ENCODE peak calls at places on chromosomes 2 and 18, in eight cellular contexts. U is neural crest cell, H is upper lobe of left lung, B is lower leg skin, O is tibial artery, K is IMR-90, Z is A549, L is esophagus squamous epithelium. Y is an unnamed sample.

GRCh38 chr2:128365217-128365905 is 46.7 kb upstream of the HS6ST1 start:
- DNase-seq in K (peak), L (no peak), H (no peak), B (no peak), Z (no peak), O (peak), U (no peak), Y (no peak)

GRCh38 chr2:85394976-85395375 is 15.2 kb downstream of the CAPG start:
- DNase-seq in K (no peak), O (no peak), H (no peak), U (no peak), Z (no peak), L (no peak), B (no peak), Y (no peak)

GRCh38 chr2:217511850-217512249 is 490.9 kb downstream of the TNS1 start:
- DNase-seq in L (no peak), B (no peak), U (no peak), K (no peak), Z (no peak), H (no peak), O (no peak), Y (no peak)

GRCh38 chr2:195280024-195280423 is 377.0 kb upstream of the SLC39A10 start:
- DNase-seq in L (no peak), K (no peak), B (no peak), H (no peak), O (no peak), Z (no peak), U (no peak), Y (no peak)

GRCh38 chr2:100653449-100654045 is 90.8 kb downstream of the PDCL3 start:
- DNase-seq in B (no peak), K (no peak), O (no peak), Z (no peak), L (no peak), H (no peak), U (no peak), Y (no peak)

GRCh38 chr2:67572721-67573485 is 175.8 kb downstream of the ETAA1 start:
- DNase-seq in B (no peak), O (peak), L (no peak), H (no peak), K (peak), Z (no peak), U (no peak), Y (no peak)

GRCh38 chr2:206163251-206163880 is 3.7 kb downstream of the EEF1B2 start:
- DNase-seq in H (no peak), Z (no peak), L (no peak), K (no peak), U (no peak), O (no peak), B (no peak), Y (no peak)

GRCh38 chr2:2683581-2683980 is 352.5 kb upstream of the MYT1L start:
- DNase-seq in U (no peak), O (no peak), H (no peak), L (no peak), B (no peak), Z (no peak), K (no peak), Y (no peak)

GRCh38 chr2:74873678-74874640 is 40.0 kb downstream of the HK2 start:
- DNase-seq in U (no peak), L (no peak), B (peak), O (no peak), H (no peak), K (no peak), Z (no peak), Y (no peak)

GRCh38 chr2:119598576-119598975 is 54.3 kb downstream of the CFAP221 start:
- DNase-seq in U (no peak), O (no peak), B (no peak), Z (no peak), K (no peak), L (no peak), H (no peak), Y (no peak)

GRCh38 chr2:171081649-171082111 is 79.0 kb downstream of the TLK1 start:
- DNase-seq in B (no peak), K (no peak), Z (no peak), L (no peak), O (no peak), H (no peak), U (no peak), Y (no peak)

GRCh38 chr18:50849448-50849847 is 29.5 kb upstream of the ME2 start:
- DNase-seq in U (no peak), L (no peak), B (no peak), O (no peak), H (no peak), Z (no peak), K (peak), Y (no peak)

GRCh38 chr2:203909946-203910476 is 26.6 kb upstream of the ICOS start:
- DNase-seq in O (no peak), K (no peak), U (no peak), L (no peak), Z (no peak), B (no peak), H (no peak), Y (no peak)

GRCh38 chr2:42089340-42089925 is 41.6 kb downstream of the PKDCC start:
- DNase-seq in L (peak), K (peak), B (peak), Z (peak), H (peak), U (peak), O (peak), Y (peak)

GRCh38 chr2:126882181-126882580 is 16.5 kb upstream of the TEX51 start:
- DNase-seq in Z (no peak), H (no peak), L (no peak), K (no peak), U (no peak), B (peak), O (no peak), Y (no peak)

GRCh38 chr2:65204461-65205230 is 23.0 kb upstream of the ACTR2 start:
- DNase-seq in K (no peak), U (no peak), B (no peak), Z (no peak), O (no peak), L (no peak), H (peak), Y (no peak)

DNA sequence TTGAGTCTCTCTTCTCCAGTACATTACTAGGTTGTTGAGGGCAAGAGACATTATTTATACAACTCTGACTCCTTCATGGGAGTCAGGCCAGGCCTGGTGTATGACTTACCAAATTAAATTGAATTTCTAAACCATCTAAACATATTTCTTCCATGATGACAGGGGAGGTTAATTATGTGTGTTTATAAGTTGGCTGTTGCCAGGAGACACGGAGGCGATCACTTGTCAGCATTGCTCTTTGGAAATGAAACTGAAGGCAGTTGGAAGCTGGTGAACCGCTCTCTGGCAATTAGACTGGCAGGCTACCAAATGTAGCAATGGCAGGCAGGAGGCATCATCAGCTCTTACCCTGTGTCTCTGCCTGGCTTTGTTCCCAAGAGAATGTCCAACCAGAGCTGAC is 241.4 kb downstream of the KCNS3 start:
- DNase-seq in H (no peak), K (peak), O (no peak), U (no peak), L (no peak), Z (no peak), B (no peak), Y (no peak)
- TF ChIP-seq CTCF in H (no peak), K (no peak), O (no peak), U (no peak), L (no peak), Z (no peak), B (no peak), Y (no peak)

DNA sequence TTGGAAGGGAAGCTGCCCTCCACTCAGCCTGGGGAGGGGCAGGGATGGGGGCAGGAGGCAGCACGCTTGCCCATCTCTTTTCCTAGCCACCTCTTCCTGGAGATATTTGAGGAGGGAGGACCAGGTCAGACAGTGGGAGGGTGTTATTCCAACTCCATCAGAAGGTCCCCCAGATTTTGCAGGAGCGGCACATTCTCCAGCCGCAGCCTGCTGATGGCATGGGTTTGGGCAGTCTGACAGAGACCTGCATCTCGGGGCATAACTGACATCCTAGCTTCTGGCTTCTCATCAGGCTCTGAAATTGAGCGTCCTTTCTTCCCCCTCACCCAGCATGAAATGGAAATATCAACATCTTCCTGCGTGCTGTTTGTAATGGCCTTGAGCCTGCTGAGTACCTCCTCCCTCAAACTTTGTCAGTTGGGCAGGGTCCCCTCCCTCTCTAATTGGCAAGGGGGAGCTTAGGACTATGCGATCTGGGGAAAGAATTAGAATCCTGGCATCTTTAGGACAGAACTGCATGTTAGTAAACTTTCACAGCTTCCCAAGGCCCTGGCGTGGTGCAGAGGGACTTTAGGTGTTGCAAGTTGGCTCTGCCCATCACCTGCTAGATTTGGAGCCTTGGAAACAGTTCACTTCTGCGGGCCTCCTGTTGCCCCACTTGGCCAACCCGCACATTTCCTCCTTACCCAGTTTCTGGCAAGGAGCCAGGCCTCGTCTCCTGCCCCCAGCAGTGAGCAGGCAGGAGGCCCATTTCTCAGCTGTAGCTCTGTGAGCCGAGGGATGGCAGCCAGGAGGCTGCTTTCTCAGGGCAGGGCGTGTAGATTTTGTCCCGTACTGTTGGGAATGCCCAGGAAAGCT is 2.2 kb downstream of the ITM2C start:
- DNase-seq in Z (no peak), U (no peak), L (no peak), B (no peak), K (peak), O (no peak), H (no peak), Y (no peak)
- TF ChIP-seq CTCF in Z (no peak), U (no peak), L (no peak), B (no peak), K (no peak), O (no peak), H (no peak), Y (no peak)

GRCh38 chr2:95729556-95729955 is 137.8 kb downstream of the TRIM43 start:
- DNase-seq in B (no peak), K (no peak), L (no peak), O (no peak), U (no peak), H (no peak), Z (no peak), Y (no peak)

GRCh38 chr2:95730813-95731212 is 139.0 kb downstream of the TRIM43 start:
- DNase-seq in Z (no peak), K (no peak), B (no peak), L (no peak), H (no peak), O (no peak), U (no peak), Y (no peak)

DNA sequence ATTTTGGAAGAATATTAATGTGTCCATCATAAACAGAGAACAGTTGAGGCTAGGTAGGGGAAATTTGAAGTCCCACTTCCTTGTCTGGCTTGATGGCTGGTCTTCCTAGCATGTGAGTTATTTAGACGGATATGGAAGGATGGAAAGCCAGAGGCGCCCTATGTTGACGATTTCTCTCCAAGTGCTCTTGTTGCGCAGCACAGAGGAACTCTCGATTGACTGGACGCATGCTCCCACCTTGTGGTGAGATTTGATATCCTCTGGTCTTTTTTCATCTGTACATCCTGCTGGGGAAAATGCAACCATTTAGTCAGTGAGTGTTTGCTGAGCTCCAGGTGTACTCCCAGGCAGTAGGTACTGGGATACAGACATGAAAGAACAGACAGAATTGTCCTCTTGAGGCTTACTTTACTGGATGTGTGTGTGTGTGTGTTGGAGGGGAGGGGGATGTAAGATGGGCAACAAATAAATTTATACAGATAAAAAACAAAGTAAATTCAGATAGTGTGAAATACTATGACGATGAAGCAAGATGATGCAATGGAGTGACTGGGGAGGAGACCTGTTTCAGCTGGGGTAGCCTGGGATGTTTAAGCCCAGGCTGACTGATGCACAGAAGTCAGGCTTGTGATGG is 137.2 kb downstream of the TRIM43 start:
- DNase-seq in H (no peak), B (no peak), Z (peak), U (peak), L (no peak), O (peak), K (peak), Y (no peak)
- TF ChIP-seq CTCF in H (peak), B (no peak), Z (peak), U (peak), L (peak), O (peak), K (peak), Y (peak)

DNA sequence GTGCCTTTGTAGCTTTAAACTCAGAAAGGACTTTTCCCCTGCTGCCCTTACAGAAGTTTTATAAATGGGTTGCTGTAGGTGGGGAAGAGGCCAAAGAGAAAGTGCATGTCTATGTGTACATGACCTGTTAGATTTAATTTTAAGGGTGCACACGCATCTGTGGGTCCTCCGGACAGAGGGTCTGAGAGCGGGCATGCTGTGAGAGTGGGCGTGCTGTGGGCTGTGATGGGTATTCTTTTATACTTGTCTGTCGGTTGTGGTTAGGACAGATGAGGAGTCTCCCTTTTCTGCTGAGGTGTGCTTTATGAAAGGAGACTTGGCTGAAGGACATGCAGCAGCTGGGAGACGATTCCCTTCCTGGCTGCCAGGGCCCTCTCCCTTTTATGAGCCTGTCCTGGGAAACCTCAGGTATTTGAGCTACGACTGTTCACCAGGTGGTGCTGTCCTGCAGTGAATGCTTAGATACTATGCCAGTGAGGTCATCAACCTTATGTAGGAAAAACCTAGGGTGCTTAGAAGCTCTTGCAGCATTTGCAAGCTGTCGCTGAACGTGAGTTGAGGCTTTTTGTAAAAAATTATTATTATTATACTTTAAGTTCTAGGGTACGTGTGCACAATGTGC is 67.5 kb downstream of the TANC1 start:
- DNase-seq in L (no peak), O (no peak), K (peak), Z (peak), H (no peak), U (no peak), B (no peak), Y (no peak)
- TF ChIP-seq CTCF in L (peak), O (peak), K (peak), Z (peak), H (no peak), U (no peak), B (no peak), Y (no peak)

GRCh38 chr2:236078675-236079255 is 89.4 kb downstream of the GBX2 start:
- DNase-seq in O (no peak), Z (no peak), H (no peak), B (no peak), U (no peak), L (no peak), K (no peak), Y (no peak)

GRCh38 chr2:236083934-236084333 is 84.3 kb downstream of the GBX2 start:
- DNase-seq in B (no peak), Z (no peak), H (no peak), O (no peak), U (no peak), L (no peak), K (no peak), Y (no peak)

GRCh38 chr2:236085211-236085610 is 83.0 kb downstream of the GBX2 start:
- DNase-seq in O (no peak), Z (no peak), K (no peak), U (no peak), B (no peak), H (no peak), L (no peak), Y (no peak)

GRCh38 chr2:236080412-236080811 is 87.8 kb downstream of the GBX2 start:
- DNase-seq in Z (no peak), H (no peak), K (no peak), U (no peak), O (no peak), L (no peak), B (no peak), Y (no peak)

DNA sequence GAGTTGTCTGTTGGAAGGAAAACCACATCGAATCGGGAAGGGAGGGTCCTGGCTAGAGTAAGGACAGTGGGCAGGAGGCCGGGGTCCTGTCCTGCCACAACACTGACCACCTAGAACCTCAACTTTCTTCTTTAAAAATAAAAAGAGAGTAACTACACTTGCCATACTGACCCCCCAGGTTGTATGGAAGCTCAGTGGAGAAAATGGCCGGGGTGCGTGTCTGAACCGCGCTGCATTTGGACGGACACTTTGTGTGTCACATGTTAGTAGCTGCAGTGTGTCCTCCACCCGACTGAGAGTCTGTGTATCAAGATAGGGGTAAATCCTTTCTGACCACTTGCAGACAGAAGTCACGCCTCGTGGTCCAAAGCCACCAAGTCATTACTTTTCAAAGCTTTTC is 87.0 kb downstream of the GBX2 start:
- DNase-seq in K (no peak), Z (no peak), U (no peak), B (no peak), O (no peak), L (no peak), H (no peak), Y (no peak)
- TF ChIP-seq CTCF in K (no peak), Z (no peak), U (no peak), B (no peak), O (no peak), L (no peak), H (no peak), Y (no peak)

GRCh38 chr18:9707381-9708056 is 582 bp upstream of the RAB31 start:
- DNase-seq in Z (no peak), B (peak), U (no peak), H (no peak), K (peak), L (no peak), O (no peak), Y (no peak)

GRCh38 chr18:9710037-9710436 is 1.9 kb downstream of the RAB31 start:
- DNase-seq in H (no peak), U (no peak), O (no peak), L (no peak), Z (no peak), B (peak), K (no peak), Y (no peak)

GRCh38 chr18:9706081-9706935 is 1.8 kb upstream of the RAB31 start:
- DNase-seq in H (no peak), B (peak), U (no peak), Z (no peak), O (no peak), L (no peak), K (peak), Y (no peak)

GRCh38 chr18:9708882-9709877 is 1.1 kb downstream of the RAB31 start:
- DNase-seq in K (no peak), H (no peak), U (no peak), O (no peak), L (no peak), Z (no peak), B (peak), Y (no peak)

DNA sequence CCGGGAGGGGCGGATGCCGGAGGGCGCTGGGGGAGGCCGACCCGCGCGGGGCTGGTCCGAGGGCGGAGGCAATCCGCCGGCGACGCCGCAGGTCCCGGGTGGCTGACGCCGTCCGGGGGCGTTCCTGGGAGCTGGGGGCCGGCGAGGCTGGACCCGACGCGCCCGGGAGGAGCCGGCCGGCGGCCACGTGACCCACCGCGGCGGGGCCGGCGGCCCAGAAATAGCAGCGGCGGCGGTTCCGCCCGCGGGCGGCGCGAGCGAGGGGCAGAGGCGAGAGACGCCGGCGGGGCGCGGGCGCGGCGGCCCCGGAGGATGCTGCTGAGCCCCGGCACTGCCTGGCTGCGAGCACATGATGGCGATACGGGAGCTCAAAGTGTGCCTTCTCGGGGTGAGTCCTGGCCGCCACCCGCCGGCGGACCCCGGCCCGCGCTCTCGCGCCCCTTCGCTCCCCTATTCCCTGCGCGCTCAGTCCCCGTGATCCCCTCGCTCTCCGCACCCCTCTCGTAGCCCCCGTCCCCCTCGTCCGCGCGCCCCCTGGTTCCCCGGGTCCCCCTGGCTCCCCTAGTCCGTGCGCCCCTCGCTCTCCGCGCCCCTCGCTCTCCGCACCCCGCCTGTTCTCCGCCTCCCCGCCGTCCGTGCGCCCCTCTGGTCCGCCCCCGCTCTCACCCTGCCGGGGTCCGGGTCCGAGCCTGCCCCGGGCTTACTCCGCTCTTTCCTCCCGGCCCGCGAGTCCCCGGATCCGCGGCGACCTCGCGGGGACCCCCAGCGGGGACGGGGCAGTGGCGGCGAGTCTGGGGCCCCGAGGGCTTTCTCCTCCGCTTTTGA is at the start of gene RAB31:
- DNase-seq in O (peak), B (peak), K (peak), L (peak), H (peak), U (peak), Z (peak), Y (peak)
- TF ChIP-seq CTCF in O (no peak), B (no peak), K (peak), L (no peak), H (peak), U (no peak), Z (no peak), Y (no peak)